ENCODE peak calls at places on chromosomes 3 and 15, in eight cellular contexts. P is Panc1, S is H54, U is activated T-cell treated with anti-CD3 and anti-CD28 coated beads for 1 hour, I is amniotic stem cell, H is GM12864, D is H9, A is cardiac fibroblast. B is an unnamed sample.

GRCh38 chr3:11095932-11096265 is 58.4 kb upstream of the HRH1 start:
- DNase-seq in P (no peak), S (no peak), U (no peak), I (no peak), H (no peak), D (peak; percentile 62), A (peak; percentile 46), B (no peak)

GRCh38 chr3:116067275-116067674 is 378.0 kb downstream of the LSAMP start:
- DNase-seq in P (no peak), S (no peak), U (no peak), I (no peak), H (no peak), D (no peak), A (no peak), B (no peak)

GRCh38 chr3:182028081-182028480 is 316.4 kb downstream of the SOX2 start:
- DNase-seq in P (no peak), S (no peak), U (no peak), I (no peak), H (no peak), D (no peak), A (no peak), B (no peak)

GRCh38 chr3:193053031-193053430 is 135.4 kb upstream of the MB21D2 start:
- DNase-seq in P (no peak), S (no peak), U (no peak), I (no peak), H (no peak), D (no peak), A (peak; percentile 88), B (no peak)

GRCh38 chr3:48989796-48990635 is at the start of gene P4HTM:
- DNase-seq in P (peak; percentile 41), S (peak; percentile 94), U (peak; percentile 69), I (peak; percentile 89), H (peak; percentile 46), D (peak; percentile 89), A (peak; percentile 92), B (peak; percentile 58)

GRCh38 chr3:48125026-48125704 is 63.1 kb downstream of the CDC25A start:
- DNase-seq in P (no peak), S (peak; percentile 53), U (no peak), I (peak; percentile 61), H (no peak), D (peak; percentile 46), A (peak; percentile 59), B (no peak)

GRCh38 chr15:72685925-72686794 is at the start of the genes BBS4 and HIGD2B:
- DNase-seq in P (peak; percentile 78), S (peak; percentile 65), U (peak; percentile 73), I (no peak), H (peak; percentile 75), D (peak; percentile 93), A (peak; percentile 87), B (peak; percentile 83)

GRCh38 chr3:64295594-64295993 is 70.3 kb upstream of the PRICKLE2 start:
- DNase-seq in P (no peak), S (peak; percentile 25), U (no peak), I (peak; percentile 51), H (no peak), D (no peak), A (peak; percentile 93), B (no peak)

GRCh38 chr15:33150516-33150915 is 44.0 kb downstream of the FMN1 start:
- DNase-seq in P (no peak), S (no peak), U (no peak), I (no peak), H (no peak), D (no peak), A (no peak), B (no peak)

GRCh38 chr3:150743508-150743907 is 19.5 kb downstream of the SIAH2 start:
- DNase-seq in P (no peak), S (no peak), U (no peak), I (no peak), H (no peak), D (no peak), A (peak; percentile 54), B (no peak)

GRCh38 chr15:99762288-99762687 is 29.1 kb upstream of the LYSMD4 start:
- DNase-seq in P (no peak), S (no peak), U (no peak), I (no peak), H (no peak), D (no peak), A (peak; percentile 17), B (no peak)

GRCh38 chr15:84387086-84387485 is 151.5 kb downstream of the GOLGA6L4 start:
- DNase-seq in P (no peak), S (no peak), U (no peak), I (no peak), H (no peak), D (peak; percentile 18), A (no peak), B (no peak)

GRCh38 chr3:149401926-149402310 is 24.5 kb upstream of the TM4SF1 start:
- DNase-seq in P (no peak), S (no peak), U (no peak), I (no peak), H (no peak), D (no peak), A (peak; percentile 64), B (no peak)

GRCh38 chr15:40762919-40763800 is 708 bp upstream of the GCHFR start:
- DNase-seq in P (no peak), S (no peak), U (no peak), I (no peak), H (no peak), D (peak; percentile 64), A (peak; percentile 52), B (peak; percentile 34)

GRCh38 chr3:194736896-194737600 is 51.4 kb downstream of the FAM43A start:
- DNase-seq in P (no peak), S (no peak), U (no peak), I (no peak), H (peak; percentile 59), D (no peak), A (no peak), B (peak; percentile 36)

B was measured in activated B cell treated with CpG ODN at 0.5 μM for 24 hours.